ENCODE peak calls at places on chromosome 19, in six cellular contexts. V is A549, M is HCT116, W is WTC11, I is SK-N-SH, N is H1. H is an unnamed sample.
A peak's percentile ranks its signal among the peaks of the same experiment; 100 is the strongest.

GRCh38 chr19:2385053-2385721 is 25.1 kb downstream of the TMPRSS9 start:
- DNase-seq in V (peak; percentile 81), M (peak; percentile 97), W (peak; percentile 84), I (peak; percentile 95), N (peak; percentile 82), H (peak; percentile 61)

GRCh38 chr19:21023901-21024300 is 3.4 kb downstream of the ZNF430 start:
- DNase-seq in V (no peak), M (no peak), W (no peak), I (no peak), N (no peak), H (no peak)

GRCh38 chr19:43765109-43765876 is 10.5 kb upstream of the SMG9 start:
- DNase-seq in V (peak; percentile 93), M (peak; percentile 93), W (no peak), I (no peak), N (no peak), H (peak; percentile 75)

GRCh38 chr19:6744381-6745288 is 5.2 kb downstream of the TRIP10 start:
- DNase-seq in V (peak; percentile 86), M (no peak), W (no peak), I (no peak), N (no peak), H (no peak)

GRCh38 chr19:2627319-2627829 is 75.1 kb downstream of the GNG7 start:
- DNase-seq in V (peak; percentile 76), M (peak; percentile 92), W (no peak), I (no peak), N (no peak), H (peak; percentile 68)

GRCh38 chr19:40521276-40521675 is 54.5 kb downstream of the SPTBN4 start:
- DNase-seq in V (no peak), M (no peak), W (no peak), I (no peak), N (no peak), H (peak; percentile 52)

GRCh38 chr19:34589730-34590129 is 87.2 kb downstream of the SCGB2B2 start:
- DNase-seq in V (no peak), M (no peak), W (no peak), I (no peak), N (no peak), H (no peak)

GRCh38 chr19:23779645-23780044 is 21.0 kb upstream of the ZNF681 start:
- DNase-seq in V (no peak), M (no peak), W (no peak), I (no peak), N (no peak), H (no peak)

GRCh38 chr19:9986787-9987281 is 23.5 kb downstream of the COL5A3 start:
- DNase-seq in V (no peak), M (no peak), W (no peak), I (no peak), N (no peak), H (no peak)

GRCh38 chr19:16068696-16069259 is 7.5 kb upstream of the TPM4 start:
- DNase-seq in V (no peak), M (no peak), W (no peak), I (no peak), N (no peak), H (no peak)

GRCh38 chr19:39223703-39224279 is 19.7 kb upstream of the SYCN start:
- DNase-seq in V (peak; percentile 74), M (no peak), W (peak; percentile 67), I (no peak), N (peak; percentile 65), H (peak; percentile 16)

GRCh38 chr19:3723883-3724282 is 15.7 kb downstream of the TJP3 start:
- DNase-seq in V (no peak), M (no peak), W (no peak), I (no peak), N (no peak), H (no peak)

GRCh38 chr19:36140289-36141038 is 598 bp downstream of the CAPNS1 start:
- DNase-seq in V (peak; percentile 96), M (no peak), W (peak; percentile 60), I (peak; percentile 88), N (peak; percentile 72), H (peak; percentile 71)

GRCh38 chr19:14916848-14917247 is 24.4 kb upstream of the OR7C2 start:
- DNase-seq in V (peak; percentile 5), M (no peak), W (no peak), I (peak; percentile 2), N (no peak), H (peak; percentile 60)

GRCh38 chr19:29271911-29272310 is 59.0 kb upstream of the UQCRFS1 start:
- DNase-seq in V (no peak), M (no peak), W (no peak), I (no peak), N (no peak), H (no peak)
- TF ChIP-seq MAX in V (no peak), M (no peak), W (no peak), I (no peak), N (no peak), H (no peak)

DNA sequence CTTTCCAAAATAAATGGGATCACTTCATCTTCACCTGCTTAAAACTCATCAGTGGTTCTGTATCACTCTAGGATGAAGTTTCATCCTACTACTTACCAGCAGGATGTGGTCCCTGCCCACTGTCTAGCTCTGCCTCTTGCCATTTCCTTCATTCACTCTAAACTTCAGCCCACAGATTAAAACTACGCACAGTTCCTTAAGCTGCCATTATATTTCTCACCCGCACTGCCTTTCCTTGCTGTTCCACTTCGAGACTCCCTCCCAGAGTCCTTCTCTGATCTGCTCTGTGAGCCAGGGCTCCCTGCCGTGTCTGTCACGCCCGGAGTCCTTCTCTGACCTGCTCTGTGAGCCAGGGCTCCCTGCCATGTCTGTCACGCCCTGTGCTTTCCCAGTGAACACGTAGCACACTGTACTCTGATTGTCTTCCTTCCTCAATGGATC is 52.0 kb upstream of the NPAS1 start:
- DNase-seq in V (no peak), M (no peak), W (no peak), I (no peak), N (no peak), H (no peak)
- TF ChIP-seq MAX in V (no peak), M (no peak), W (no peak), I (no peak), N (no peak), H (no peak)

GRCh38 chr19:33481863-33482262 is 39.7 kb downstream of the PEPD start:
- DNase-seq in V (no peak), M (no peak), W (no peak), I (no peak), N (no peak), H (no peak)

GRCh38 chr19:33476151-33476707 is 45.4 kb downstream of the PEPD start:
- DNase-seq in V (no peak), M (no peak), W (peak; percentile 3), I (no peak), N (no peak), H (no peak)

GRCh38 chr19:33473644-33474305 is 47.8 kb downstream of the PEPD start:
- DNase-seq in V (no peak), M (no peak), W (no peak), I (no peak), N (no peak), H (no peak)

GRCh38 chr19:33482486-33482885 is 39.1 kb downstream of the PEPD start:
- DNase-seq in V (no peak), M (no peak), W (no peak), I (no peak), N (no peak), H (no peak)

GRCh38 chr19:33477781-33478180 is 43.8 kb downstream of the PEPD start:
- DNase-seq in V (no peak), M (no peak), W (no peak), I (no peak), N (no peak), H (no peak)
- TF ChIP-seq MAX in V (no peak), M (no peak), W (no peak), I (no peak), N (no peak), H (no peak)

GRCh38 chr19:51029718-51030117 is 3.3 kb upstream of the KLK11 start:
- DNase-seq in V (no peak), M (no peak), W (no peak), I (peak; percentile 39), N (no peak), H (peak; percentile 25)
- TF ChIP-seq MAX in V (no peak), M (no peak), W (no peak), I (no peak), N (no peak), H (no peak)

GRCh38 chr19:18274776-18275356 is 614 bp upstream of the IQCN start:
- DNase-seq in V (peak; percentile 72), M (no peak), W (no peak), I (no peak), N (no peak), H (peak; percentile 92)
- TF ChIP-seq MAX in V (peak; percentile 37), M (peak; percentile 63), W (no peak), I (peak; percentile 50), N (no peak), H (peak; percentile 71)

GRCh38 chr19:342128-342455 is 2.5 kb downstream of the MIER2 start:
- DNase-seq in V (no peak), M (no peak), W (no peak), I (no peak), N (no peak), H (no peak)
- TF ChIP-seq MAX in V (no peak), M (no peak), W (no peak), I (no peak), N (no peak), H (no peak)

GRCh38 chr19:1247747-1248453 is 483 bp upstream of the MIDN start:
- DNase-seq in V (no peak), M (no peak), W (peak; percentile 71), I (peak; percentile 60), N (peak; percentile 91), H (peak; percentile 62)
- TF ChIP-seq MAX in V (peak; percentile 40), M (no peak), W (peak; percentile 68), I (peak; percentile 12), N (no peak), H (no peak)

GRCh38 chr19:52992109-52993004 is 21.4 kb upstream of the ERVV-1 start:
- DNase-seq in V (no peak), M (no peak), W (peak; percentile 39), I (peak; percentile 42), N (peak; percentile 57), H (no peak)

GRCh38 chr19:52993342-52994178 is 20.2 kb upstream of the ERVV-1 start:
- DNase-seq in V (no peak), M (peak; percentile 32), W (peak; percentile 90), I (peak; percentile 94), N (peak; percentile 95), H (peak; percentile 81)

GRCh38 chr19:52988506-52988905 is 25.2 kb upstream of the ERVV-1 start:
- DNase-seq in V (no peak), M (no peak), W (no peak), I (no peak), N (no peak), H (no peak)

GRCh38 chr19:52991021-52991420 is 22.7 kb upstream of the ERVV-1 start:
- DNase-seq in V (no peak), M (no peak), W (no peak), I (no peak), N (no peak), H (peak; percentile 74)

DNA sequence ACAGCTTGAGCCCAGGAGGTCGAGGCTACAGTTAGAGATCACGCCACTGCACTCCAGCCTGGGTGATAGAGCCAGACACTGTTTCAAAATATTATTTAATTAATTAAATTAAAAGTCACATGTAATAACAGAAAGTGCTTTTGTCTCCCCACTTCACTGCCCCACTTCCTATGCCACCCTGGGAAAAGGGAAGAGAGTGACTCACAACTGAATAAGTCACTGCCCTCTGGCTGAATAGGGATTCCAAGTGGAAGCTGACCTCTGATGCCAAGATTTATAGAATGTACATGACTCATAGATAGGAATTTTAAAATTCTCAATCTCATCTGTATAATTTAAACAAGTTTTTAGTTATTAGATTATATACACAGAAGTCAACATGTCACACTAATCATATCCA is 22.2 kb upstream of the ERVV-1 start:
- DNase-seq in V (no peak), M (no peak), W (no peak), I (no peak), N (no peak), H (no peak)
- TF ChIP-seq MAX in V (no peak), M (no peak), W (no peak), I (no peak), N (no peak), H (no peak)

H was measured in NB4.